ENCODE peak calls at places on chromosomes 2 and 18, in nine cellular contexts. J is IMR-90; Y is mammary epithelial cell; A is fibroblast of lung; V is CD8-positive, alpha-beta T cell; W is heart right ventricle; S is CD4-positive, CD25-positive, alpha-beta regulatory T cell; F is transverse colon; Z is ovary. Q is an unnamed sample. For H3K27me3, the result is how much of the 10 kb centered on the place peaks cover.

GRCh38 chr18:49645836-49646235 is 84.0 kb downstream of the LIPG start:
- DNase-seq in A (peak), F (peak), V (no peak), Y (peak), S (no peak), Z (peak), W (peak), J (peak), Q (peak)

GRCh38 chr2:109182426-109182825 is 53.4 kb downstream of the SH3RF3 start:
- DNase-seq in Y (no peak), S (no peak), Z (no peak), A (peak), J (peak), W (no peak), V (no peak), F (no peak), Q (no peak)

GRCh38 chr2:196927318-196928225 is 1.1 kb upstream of the PGAP1 start:
- DNase-seq in Z (peak), F (no peak), S (peak), Y (peak), J (peak), V (no peak), A (peak), W (no peak), Q (no peak)

GRCh38 chr2:184814428-184814827 is 216.1 kb downstream of the ZNF804A start:
- DNase-seq in J (no peak), W (no peak), V (no peak), Y (no peak), Z (no peak), A (no peak), S (no peak), F (no peak), Q (no peak)

GRCh38 chr18:23706971-23707640 is 17.9 kb downstream of the LAMA3 start:
- DNase-seq in F (no peak), V (no peak), Y (no peak), Z (no peak), S (no peak), J (no peak), A (no peak), W (no peak), Q (no peak)

GRCh38 chr2:227349989-227350648 is 25.1 kb downstream of the MFF start:
- DNase-seq in W (no peak), A (no peak), J (no peak), Y (no peak), S (no peak), F (no peak), Z (no peak), V (no peak), Q (no peak)

GRCh38 chr2:101844055-101844635 is 146.6 kb downstream of the MAP4K4 start:
- DNase-seq in S (no peak), W (no peak), J (peak), A (peak), F (no peak), V (no peak), Z (no peak), Y (no peak), Q (no peak)

GRCh38 chr18:995641-996040 is 91.0 kb downstream of the ADCYAP1 start:
- DNase-seq in F (no peak), W (no peak), Y (peak), V (no peak), J (peak), A (peak), S (no peak), Z (no peak), Q (no peak)

GRCh38 chr2:173431191-173431590 is 76.5 kb downstream of the CDCA7 start:
- DNase-seq in V (no peak), W (no peak), S (no peak), A (no peak), Y (no peak), J (no peak), Z (no peak), F (no peak), Q (no peak)

GRCh38 chr2:217105733-217106649 is 246.1 kb upstream of the TNP1 start:
- DNase-seq in J (peak), F (no peak), V (no peak), W (no peak), Y (peak), S (peak), Z (no peak), A (peak), Q (no peak)

GRCh38 chr18:74271656-74272055 is 20.1 kb downstream of the CYB5A start:
- DNase-seq in F (no peak), V (no peak), Y (peak), S (no peak), J (peak), W (no peak), A (no peak), Z (no peak), Q (no peak)

GRCh38 chr2:85553184-85553583 is 8.1 kb downstream of the GGCX start:
- DNase-seq in J (no peak), S (no peak), Y (no peak), V (no peak), Z (no peak), W (no peak), F (no peak), A (no peak), Q (no peak)

GRCh38 chr18:46856975-46857374 is 60.3 kb downstream of the PIAS2 start:
- DNase-seq in V (no peak), J (no peak), F (no peak), Y (no peak), A (peak), W (no peak), S (no peak), Z (no peak), Q (no peak)

GRCh38 chr2:218622606-218623238 is 15.0 kb downstream of the PLCD4 start:
- DNase-seq in Y (no peak), A (no peak), F (no peak), J (peak), W (no peak), V (no peak), S (no peak), Z (no peak), Q (no peak)

GRCh38 chr2:203861197-203861596 is 6.4 kb upstream of the CTLA4 start:
- DNase-seq in Y (no peak), V (no peak), A (no peak), J (no peak), F (no peak), Z (no peak), W (no peak), S (peak), Q (no peak)

GRCh38 chr2:181152701-181153100 is 172.3 kb downstream of the UBE2E3 start:
- DNase-seq in Z (no peak), V (no peak), A (no peak), Y (no peak), W (no peak), J (no peak), F (no peak), S (no peak), Q (no peak)

GRCh38 chr2:69139778-69140177 is 126.8 kb downstream of the ANTXR1 start:
- DNase-seq in J (no peak), W (no peak), S (no peak), A (no peak), V (no peak), Z (no peak), Y (peak), F (no peak), Q (no peak)

GRCh38 chr2:14716319-14716718 is 83.8 kb downstream of the LRATD1 start:
- DNase-seq in W (no peak), Y (no peak), S (no peak), F (no peak), A (no peak), Z (no peak), J (no peak), V (no peak), Q (no peak)

GRCh38 chr2:222424281-222424728 is at the start of gene SGPP2:
- DNase-seq in V (no peak), S (no peak), A (no peak), W (peak), F (peak), Z (no peak), Y (no peak), J (no peak), Q (no peak)

GRCh38 chr18:49249523-49249922 is 210.9 kb downstream of the DYM start:
- DNase-seq in J (peak), W (no peak), V (no peak), S (no peak), A (peak), F (no peak), Y (peak), Z (no peak), Q (no peak)

GRCh38 chr2:38376346-38376682 is 759 bp downstream of the ATL2 start:
- DNase-seq in A (peak), J (peak), S (peak), W (no peak), Y (peak), Z (no peak), F (peak), V (peak), Q (no peak)

GRCh38 chr2:189210250-189211075 is 30.9 kb upstream of the COL5A2 start:
- DNase-seq in A (peak), J (peak), S (peak), F (peak), V (no peak), W (no peak), Z (peak), Y (peak), Q (peak)

GRCh38 chr18:37567994-37568359 is 2.4 kb upstream of the CELF4 start:
- DNase-seq in J (no peak), A (no peak), W (no peak), S (no peak), V (no peak), F (no peak), Y (no peak), Z (no peak), Q (no peak)
- H3K27me3 ChIP-seq in J (under half), A (under half), W (under half), S (under half), V (under half), F (half or more), Y (under half), Z (under half), Q (under half)

DNA sequence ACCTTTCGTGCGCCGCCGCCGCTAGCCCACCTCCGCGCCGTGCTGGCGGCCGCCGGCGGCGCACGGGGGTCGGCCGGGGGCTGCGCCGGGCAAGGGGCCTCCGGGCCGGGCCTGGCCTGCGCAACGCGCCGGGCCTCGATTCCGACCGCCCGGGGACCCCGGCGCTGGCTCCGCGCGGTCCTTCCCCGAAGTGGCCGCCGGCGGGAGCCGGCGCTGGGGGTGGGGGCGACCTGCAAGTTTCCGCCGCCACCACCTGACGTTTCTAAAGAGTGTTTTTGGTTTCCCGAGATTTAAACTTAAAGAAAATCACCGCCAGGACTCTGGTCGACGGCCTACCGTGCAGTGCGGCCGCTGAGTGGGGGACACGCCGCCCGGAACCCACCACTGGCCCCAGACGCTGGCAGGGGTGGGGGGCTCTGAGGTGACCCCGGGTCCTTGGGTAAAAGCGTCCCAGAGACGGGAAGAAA is 3.8 kb upstream of the GATA6 start:
- DNase-seq in S (no peak), V (no peak), F (no peak), Z (no peak), W (no peak), Y (no peak), J (no peak), A (no peak), Q (no peak)
- H3K4me3 ChIP-seq in S (no peak), V (no peak), F (no peak), Z (peak), W (peak), Y (no peak), J (no peak), A (no peak), Q (peak)

GRCh38 chr2:149330127-149331022 is at the start of gene LYPD6:
- DNase-seq in J (peak), Y (peak), A (peak), W (peak), S (no peak), V (no peak), F (peak), Z (peak), Q (peak)
- H3K27ac ChIP-seq in J (no peak), Y (no peak), A (no peak), W (no peak), S (no peak), V (no peak), F (peak), Z (no peak), Q (no peak)

GRCh38 chr2:186209532-186209931 is 276.5 kb upstream of the ZC3H15 start:
- DNase-seq in Z (no peak), A (no peak), W (no peak), J (no peak), F (no peak), S (no peak), V (no peak), Y (no peak), Q (no peak)
- H3K27me3 ChIP-seq in Z (under half), A (under half), W (under half), J (under half), F (under half), S (under half), V (under half), Y (under half), Q (under half)

GRCh38 chr18:79388043-79388442 is 7.7 kb upstream of the NFATC1 start:
- DNase-seq in W (no peak), F (no peak), V (no peak), S (no peak), Y (no peak), A (no peak), Z (no peak), J (no peak), Q (no peak)

GRCh38 chr18:79387214-79387613 is 8.5 kb upstream of the NFATC1 start:
- DNase-seq in W (no peak), S (no peak), F (no peak), Y (no peak), V (no peak), J (no peak), Z (no peak), A (no peak), Q (no peak)

GRCh38 chr18:79386547-79386946 is 9.2 kb upstream of the NFATC1 start:
- DNase-seq in J (no peak), W (no peak), A (no peak), S (no peak), Z (no peak), F (no peak), V (no peak), Y (no peak), Q (no peak)

GRCh38 chr18:79385749-79386341 is 9.9 kb upstream of the NFATC1 start:
- DNase-seq in F (no peak), Z (no peak), A (no peak), Y (no peak), W (no peak), V (no peak), S (no peak), J (no peak), Q (peak)

DNA sequence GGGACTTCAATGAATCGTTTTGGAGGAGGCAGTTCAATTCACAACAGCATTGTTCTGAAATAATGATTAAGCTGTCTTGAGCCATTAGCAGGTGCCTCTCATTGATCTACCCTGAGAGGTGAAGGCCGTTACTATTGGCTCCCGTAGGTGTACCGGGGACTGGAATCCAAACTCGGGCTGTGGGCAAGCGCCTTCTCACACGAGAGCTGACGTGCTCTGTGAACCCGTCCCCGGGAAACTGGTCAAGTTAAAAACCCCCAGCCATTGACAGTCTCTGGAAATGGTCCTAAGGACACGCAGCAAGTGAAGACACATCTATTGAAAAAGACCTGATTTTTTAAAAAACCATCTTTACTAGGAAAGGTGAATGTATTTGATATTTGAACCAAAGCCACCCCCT is 8.1 kb upstream of the NFATC1 start:
- DNase-seq in J (no peak), V (no peak), F (no peak), S (no peak), Y (no peak), Z (no peak), W (no peak), A (no peak), Q (no peak)
- H3K4me3 ChIP-seq in J (no peak), V (no peak), F (no peak), S (no peak), Y (no peak), Z (no peak), W (no peak), A (no peak), Q (no peak)

GRCh38 chr2:75356857-75357256 is 157.5 kb upstream of the TACR1 start:
- DNase-seq in Z (no peak), F (no peak), S (no peak), J (no peak), Y (no peak), V (no peak), A (no peak), W (no peak), Q (no peak)
- H3K27ac ChIP-seq in Z (no peak), F (no peak), S (no peak), J (no peak), Y (no peak), V (no peak), A (no peak), W (no peak), Q (no peak)

GRCh38 chr18:59388180-59388579 is 29.1 kb upstream of the LMAN1 start:
- DNase-seq in W (no peak), V (no peak), Y (no peak), A (peak), Z (no peak), F (no peak), J (no peak), S (no peak), Q (no peak)
- H3K27me3 ChIP-seq in W (under half), V (under half), Y (under half), A (under half), Z (under half), F (under half), J (under half), S (under half), Q (under half)

DNA sequence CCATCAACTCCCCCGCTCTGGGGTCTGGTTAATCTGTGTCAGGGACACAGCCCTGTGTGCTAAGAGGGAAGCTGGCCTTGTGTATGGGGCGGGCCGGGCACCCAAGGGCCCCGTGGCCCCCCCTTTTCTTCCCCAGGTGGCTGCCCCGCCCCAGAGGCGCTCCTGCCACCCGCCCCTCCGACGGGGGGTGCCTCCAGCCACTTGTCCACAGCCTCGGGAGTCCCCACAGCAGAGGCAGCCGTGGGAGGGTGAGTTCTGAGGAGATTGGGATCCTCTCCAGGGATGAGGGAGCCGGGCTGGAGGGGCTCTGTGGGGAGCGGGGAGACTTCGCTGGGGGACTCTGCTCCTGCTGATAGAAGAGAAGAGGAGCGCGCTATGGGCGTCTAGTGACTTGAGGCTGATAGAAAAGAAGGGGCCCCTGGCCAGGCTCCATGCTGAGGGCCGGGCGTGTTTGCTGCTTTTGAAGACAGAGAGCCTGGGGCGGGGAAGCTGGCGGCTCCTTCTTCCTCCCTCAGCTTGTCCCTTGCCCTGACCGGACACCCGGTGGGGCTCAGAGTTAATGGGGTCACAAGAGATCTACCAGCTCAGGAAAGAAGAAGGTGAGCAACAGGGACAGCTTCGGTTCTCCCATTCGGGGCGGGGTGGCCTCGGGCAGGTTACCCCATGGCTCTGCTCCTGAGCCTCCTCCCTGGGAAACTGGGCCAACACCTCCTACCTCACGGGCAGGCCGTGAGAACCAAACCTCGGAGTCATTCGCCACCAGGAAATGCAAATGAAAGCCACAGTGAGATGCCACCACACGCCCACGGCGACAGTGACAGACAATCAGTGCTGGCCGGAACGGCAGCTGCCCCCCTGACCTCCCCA is 89.4 kb upstream of the TAF1B start:
- DNase-seq in Y (peak), J (no peak), S (peak), W (no peak), Z (no peak), V (no peak), F (peak), A (no peak), Q (no peak)
- H3K4me3 ChIP-seq in Y (peak), J (no peak), S (peak), W (no peak), Z (no peak), V (no peak), F (no peak), A (no peak), Q (no peak)

DNA sequence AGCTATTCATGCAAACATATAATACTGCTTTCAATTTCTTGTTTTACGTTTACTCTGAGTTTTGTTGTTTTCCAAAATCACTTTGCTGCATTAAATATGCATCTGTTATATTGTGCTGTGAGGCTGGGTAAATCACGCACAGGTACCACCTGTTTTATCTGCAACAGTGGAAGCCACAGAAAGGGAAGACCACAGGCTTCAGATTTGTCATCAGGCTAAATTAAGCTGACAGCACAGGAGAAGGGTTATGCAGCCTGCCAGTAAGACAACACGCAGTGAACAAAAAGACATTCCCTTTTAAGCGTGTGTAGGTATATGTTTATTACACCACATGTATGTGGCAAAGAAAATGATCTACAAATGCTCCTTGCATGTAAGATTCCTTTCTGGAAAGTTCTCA is 38.2 kb downstream of the ZNF516 start:
- DNase-seq in Z (no peak), V (no peak), F (no peak), J (no peak), S (no peak), W (no peak), A (no peak), Y (no peak), Q (no peak)
- H3K27ac ChIP-seq in Z (no peak), V (no peak), F (no peak), J (no peak), S (no peak), W (no peak), A (no peak), Y (no peak), Q (no peak)

Q was measured in heart left ventricle.